ENCODE peak calls at places on chromosomes 5 and 9, in five cellular contexts. Q, D, B, G and Z are unnamed samples.

GRCh38 chr5:151885138-151885908 is 39.3 kb downstream of the GLRA1 start:
- DNase-seq in Q (no peak), D (no peak), B (no peak), G (no peak), Z (no peak)

GRCh38 chr5:95699337-95699736 is 16.5 kb upstream of the SPATA9 start:
- DNase-seq in Q (no peak), D (no peak), B (no peak), G (no peak), Z (no peak)

GRCh38 chr9:6711403-6711802 is 46.4 kb upstream of the KDM4C start:
- DNase-seq in Q (peak), D (no peak), B (no peak), G (no peak), Z (no peak)

GRCh38 chr9:37784291-37784639 is 599 bp downstream of the EXOSC3 start:
- DNase-seq in Q (no peak), D (no peak), B (no peak), G (no peak), Z (no peak)

GRCh38 chr5:74334434-74335364 is 305.8 kb downstream of the ENC1 start:
- DNase-seq in Q (no peak), D (no peak), B (no peak), G (no peak), Z (no peak)

GRCh38 chr9:122213589-122214413 is 15.0 kb downstream of the LHX6 start:
- DNase-seq in Q (no peak), D (peak), B (no peak), G (peak), Z (peak)

GRCh38 chr5:157544623-157544989 is 31.0 kb downstream of the ADAM19 start:
- DNase-seq in Q (no peak), D (no peak), B (no peak), G (no peak), Z (no peak)

GRCh38 chr9:133606722-133607053 is 2.5 kb downstream of the FAM163B start:
- DNase-seq in Q (no peak), D (no peak), B (no peak), G (no peak), Z (no peak)

GRCh38 chr9:69344459-69344858 is 19.4 kb downstream of the ENTREP1 start:
- DNase-seq in Q (no peak), D (no peak), B (no peak), G (no peak), Z (no peak)

GRCh38 chr9:129225815-129226214 is 47.8 kb upstream of the IER5L start:
- DNase-seq in Q (peak), D (peak), B (peak), G (peak), Z (peak)

GRCh38 chr5:2017540-2018389 is 135.0 kb upstream of the IRX4 start:
- DNase-seq in Q (no peak), D (no peak), B (no peak), G (no peak), Z (no peak)
- TF ChIP-seq CTCF in Q (peak), D (peak), B (no peak), G (peak), Z (no peak)

GRCh38 chr5:155556700-155557099 is 543.1 kb downstream of the KIF4B start:
- DNase-seq in Q (no peak), D (no peak), B (no peak), G (no peak), Z (no peak)
- TF ChIP-seq CTCF in Q (no peak), D (no peak), B (no peak), G (no peak), Z (no peak)

GRCh38 chr5:159992566-159992965 is 16.4 kb upstream of the TTC1 start:
- DNase-seq in Q (no peak), D (no peak), B (no peak), G (no peak), Z (no peak)

GRCh38 chr5:159995841-159996240 is 13.1 kb upstream of the TTC1 start:
- DNase-seq in Q (no peak), D (no peak), B (no peak), G (no peak), Z (no peak)

GRCh38 chr5:159987031-159987674 is 21.8 kb upstream of the TTC1 start:
- DNase-seq in Q (peak), D (peak), B (peak), G (peak), Z (peak)

GRCh38 chr5:159993194-159993593 is 15.7 kb upstream of the TTC1 start:
- DNase-seq in Q (no peak), D (no peak), B (no peak), G (no peak), Z (no peak)

GRCh38 chr5:159990506-159990905 is 18.4 kb upstream of the TTC1 start:
- DNase-seq in Q (no peak), D (no peak), B (no peak), G (no peak), Z (no peak)
- TF ChIP-seq CTCF in Q (peak), D (no peak), B (no peak), G (peak), Z (no peak)

DNA sequence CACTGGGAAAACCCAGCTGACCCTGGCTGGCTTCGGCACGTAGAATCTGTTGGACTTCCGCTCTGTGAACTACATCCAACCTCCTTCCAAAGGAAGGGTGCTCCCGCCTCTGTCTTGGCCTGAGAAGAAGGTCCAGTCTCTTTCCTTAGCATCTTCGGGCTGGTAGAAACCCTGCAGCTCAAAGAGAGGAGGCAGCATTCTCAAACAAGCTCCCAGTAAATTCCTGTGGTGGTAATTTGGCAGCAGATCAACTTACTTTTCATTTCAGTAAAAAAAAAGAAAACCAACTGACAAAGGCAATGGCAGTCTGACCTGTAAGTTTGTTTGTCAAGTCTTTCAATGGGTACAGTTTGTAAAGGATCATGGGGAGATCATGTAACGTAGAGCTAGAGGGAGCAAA is 176.7 kb downstream of the MED10 start:
- DNase-seq in Q (no peak), D (no peak), B (no peak), G (no peak), Z (no peak)
- TF ChIP-seq CTCF in Q (no peak), D (no peak), B (no peak), G (no peak), Z (no peak)